ENCODE peak calls at places on chromosomes 12 and 14, in five cellular contexts. J, D, V, K and W are unnamed samples.

GRCh38 chr14:76977793-76978730 is 50.4 kb downstream of the IRF2BPL start:
- DNase-seq in J (peak; percentile 61), D (peak; percentile 47), V (no peak), K (peak; percentile 91), W (peak; percentile 82)

GRCh38 chr12:89276860-89277259 is 75.4 kb downstream of the DUSP6 start:
- DNase-seq in J (no peak), D (no peak), V (no peak), K (no peak), W (no peak)

GRCh38 chr12:6821674-6822433 is at the start of gene GPR162:
- DNase-seq in J (no peak), D (peak; percentile 87), V (peak; percentile 48), K (no peak), W (peak; percentile 88)

GRCh38 chr12:59067068-59067467 is 146.8 kb upstream of the LRIG3 start:
- DNase-seq in J (no peak), D (peak; percentile 28), V (no peak), K (no peak), W (no peak)

GRCh38 chr12:28051516-28052456 is 79.3 kb upstream of the PTHLH start:
- DNase-seq in J (no peak), D (no peak), V (no peak), K (no peak), W (no peak)

GRCh38 chr14:40099316-40099715 is 667.1 kb upstream of the FBXO33 start:
- DNase-seq in J (no peak), D (no peak), V (no peak), K (no peak), W (no peak)

GRCh38 chr14:99040711-99041110 is 231.3 kb downstream of the BCL11B start:
- DNase-seq in J (no peak), D (no peak), V (no peak), K (no peak), W (no peak)

GRCh38 chr12:110754101-110754793 is 11.6 kb upstream of the PPP1CC start:
- DNase-seq in J (no peak), D (no peak), V (no peak), K (no peak), W (peak; percentile 72)

GRCh38 chr12:41917827-41918445 is 226.7 kb downstream of the GXYLT1 start:
- DNase-seq in J (no peak), D (no peak), V (no peak), K (no peak), W (no peak)

GRCh38 chr12:38282886-38283285 is 33.7 kb upstream of the ALG10B start:
- DNase-seq in J (no peak), D (no peak), V (no peak), K (no peak), W (no peak)

GRCh38 chr12:111767362-111768158 is 827 bp downstream of the ALDH2 start:
- DNase-seq in J (no peak), D (peak; percentile 54), V (no peak), K (no peak), W (no peak)

GRCh38 chr12:96401061-96401871 is 1.0 kb upstream of the CDK17 start:
- DNase-seq in J (no peak), D (peak; percentile 52), V (peak; percentile 20), K (no peak), W (no peak)
- TF ChIP-seq CTCF in J (peak; percentile 15), D (peak; percentile 67), V (peak; percentile 44), K (peak; percentile 55), W (peak; percentile 39)

DNA sequence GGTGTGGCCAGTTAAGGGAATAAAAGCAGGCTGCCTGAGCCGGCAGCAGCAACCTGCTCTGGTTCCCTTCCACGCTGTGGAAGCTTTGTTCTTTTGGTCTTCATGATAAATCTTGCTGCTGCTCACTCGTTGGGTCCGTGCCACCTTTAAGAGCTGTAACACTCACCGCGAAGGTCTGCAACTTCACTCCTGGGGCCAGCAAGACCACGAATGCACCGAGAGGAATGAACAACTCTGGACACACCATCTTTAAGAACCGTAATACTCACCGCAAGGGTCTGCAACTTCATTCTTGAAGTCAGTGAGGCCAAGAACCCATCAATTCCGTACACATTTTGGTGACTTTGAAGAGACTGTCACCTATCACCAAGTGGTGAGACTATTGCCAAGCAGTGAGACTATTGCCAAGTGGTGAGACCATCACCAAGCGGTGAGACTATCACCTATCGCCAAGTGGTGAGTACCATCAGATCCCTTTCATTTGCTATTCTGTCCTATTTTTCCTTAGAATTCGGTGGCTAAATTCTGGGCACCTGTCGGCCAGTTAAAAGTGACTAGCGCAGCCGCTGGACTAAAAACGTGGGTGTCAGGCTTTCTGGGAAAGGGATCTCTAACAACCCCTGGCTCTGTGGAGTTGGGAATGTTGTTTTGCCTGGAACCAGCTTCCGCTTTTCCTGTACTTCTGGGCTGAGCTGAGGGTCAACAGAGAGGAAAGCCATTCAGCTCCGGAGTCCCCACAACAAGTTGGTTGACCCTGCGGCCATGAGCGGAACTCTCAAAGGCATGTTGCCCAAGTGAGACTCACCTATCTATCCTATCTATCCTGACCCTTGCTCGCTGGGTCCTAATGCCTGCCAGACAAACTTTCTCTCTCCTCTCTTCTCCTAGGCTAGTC is at the start of gene DHRS2:
- DNase-seq in J (peak; percentile 13), D (no peak), V (no peak), K (no peak), W (no peak)
- TF ChIP-seq POLR2AphosphoS5 in J (no peak), D (no peak), V (no peak), K (no peak), W (no peak)

GRCh38 chr12:122099856-122100255 is 21.3 kb downstream of the MLXIP start:
- DNase-seq in J (no peak), D (no peak), V (no peak), K (no peak), W (no peak)

GRCh38 chr12:122096014-122096413 is 17.5 kb downstream of the MLXIP start:
- DNase-seq in J (no peak), D (no peak), V (no peak), K (no peak), W (peak; percentile 25)

GRCh38 chr12:122096591-122097149 is 18.1 kb downstream of the MLXIP start:
- DNase-seq in J (no peak), D (no peak), V (no peak), K (no peak), W (peak; percentile 65)

GRCh38 chr12:122099280-122099749 is 20.8 kb downstream of the MLXIP start:
- DNase-seq in J (no peak), D (no peak), V (no peak), K (no peak), W (peak; percentile 57)

GRCh38 chr12:122097641-122098364 is 19.2 kb downstream of the MLXIP start:
- DNase-seq in J (no peak), D (peak; percentile 66), V (peak; percentile 82), K (no peak), W (peak; percentile 65)
- H3K27ac ChIP-seq in J (peak overlapping the region; percentile 86), D (peak overlapping the region; percentile 54), V (peak overlapping the region; percentile 64), K (peak overlapping the region; percentile 22), W (peak overlapping the region; percentile 92)

DNA sequence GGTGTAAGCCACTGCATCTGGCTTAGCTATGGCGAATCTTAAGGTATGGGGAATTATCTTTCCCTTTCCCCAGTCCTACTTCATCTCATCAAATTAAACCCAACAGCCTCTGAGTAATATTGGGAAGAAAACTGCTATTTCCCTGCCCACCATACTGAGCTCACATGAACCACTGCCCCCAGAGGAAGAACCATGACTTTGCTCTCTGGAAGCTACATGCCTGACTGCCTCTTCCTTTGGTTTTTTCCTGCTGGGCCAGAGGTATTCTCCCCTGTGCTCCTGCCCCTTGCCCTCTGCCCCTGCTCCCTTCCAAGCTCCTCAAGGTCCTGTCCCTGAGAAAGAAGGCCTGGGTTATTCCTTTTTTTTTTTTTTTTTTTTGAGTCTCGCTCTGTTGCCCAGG is 15.2 kb downstream of the RILPL2 start:
- DNase-seq in J (no peak), D (no peak), V (no peak), K (no peak), W (no peak)
- TF ChIP-seq CTCF in J (no peak), D (no peak), V (no peak), K (no peak), W (no peak)

DNA sequence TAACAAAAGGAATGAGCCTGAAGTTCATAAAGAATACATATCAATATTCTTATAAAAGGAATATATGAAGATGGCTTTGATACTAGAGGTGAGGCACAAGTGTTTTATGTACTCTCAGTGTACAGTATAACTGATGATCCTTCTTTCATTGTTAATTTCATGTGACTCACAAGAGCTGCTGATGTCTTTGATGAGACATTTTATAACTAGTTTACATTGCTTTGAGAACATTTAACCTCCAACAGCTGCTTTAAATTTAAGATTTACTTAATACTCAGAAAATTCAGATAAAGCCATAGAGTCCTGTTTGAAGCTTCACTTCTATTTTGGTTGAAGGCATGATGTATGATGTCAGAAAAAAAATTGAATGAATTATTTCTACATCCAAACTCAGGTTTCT is 59.8 kb downstream of the WASHC4 start:
- DNase-seq in J (no peak), D (no peak), V (no peak), K (no peak), W (no peak)
- TF ChIP-seq POLR2AphosphoS5 in J (no peak), D (no peak), V (no peak), K (no peak), W (no peak)

GRCh38 chr12:65619018-65619417 is 205.3 kb upstream of the HMGA2 start:
- DNase-seq in J (no peak), D (no peak), V (no peak), K (no peak), W (no peak)
- H3K27ac ChIP-seq in J (no peak overlapping the region), D (peak overlapping the region; percentile 98), V (no peak overlapping the region), K (no peak overlapping the region), W (no peak overlapping the region)

GRCh38 chr14:100903672-100904185 is at the start of gene RTL1:
- DNase-seq in J (no peak), D (peak; percentile 58), V (no peak), K (peak; percentile 24), W (peak; percentile 53)

GRCh38 chr14:100905166-100905565 is 1.6 kb upstream of the RTL1 start:
- DNase-seq in J (no peak), D (peak; percentile 44), V (no peak), K (no peak), W (peak; percentile 54)

GRCh38 chr14:100902792-100903191 is 730 bp downstream of the RTL1 start:
- DNase-seq in J (no peak), D (peak; percentile 84), V (no peak), K (peak; percentile 54), W (peak; percentile 38)

GRCh38 chr14:100906420-100906819 is 2.9 kb upstream of the RTL1 start:
- DNase-seq in J (no peak), D (peak; percentile 74), V (no peak), K (no peak), W (peak; percentile 57)

DNA sequence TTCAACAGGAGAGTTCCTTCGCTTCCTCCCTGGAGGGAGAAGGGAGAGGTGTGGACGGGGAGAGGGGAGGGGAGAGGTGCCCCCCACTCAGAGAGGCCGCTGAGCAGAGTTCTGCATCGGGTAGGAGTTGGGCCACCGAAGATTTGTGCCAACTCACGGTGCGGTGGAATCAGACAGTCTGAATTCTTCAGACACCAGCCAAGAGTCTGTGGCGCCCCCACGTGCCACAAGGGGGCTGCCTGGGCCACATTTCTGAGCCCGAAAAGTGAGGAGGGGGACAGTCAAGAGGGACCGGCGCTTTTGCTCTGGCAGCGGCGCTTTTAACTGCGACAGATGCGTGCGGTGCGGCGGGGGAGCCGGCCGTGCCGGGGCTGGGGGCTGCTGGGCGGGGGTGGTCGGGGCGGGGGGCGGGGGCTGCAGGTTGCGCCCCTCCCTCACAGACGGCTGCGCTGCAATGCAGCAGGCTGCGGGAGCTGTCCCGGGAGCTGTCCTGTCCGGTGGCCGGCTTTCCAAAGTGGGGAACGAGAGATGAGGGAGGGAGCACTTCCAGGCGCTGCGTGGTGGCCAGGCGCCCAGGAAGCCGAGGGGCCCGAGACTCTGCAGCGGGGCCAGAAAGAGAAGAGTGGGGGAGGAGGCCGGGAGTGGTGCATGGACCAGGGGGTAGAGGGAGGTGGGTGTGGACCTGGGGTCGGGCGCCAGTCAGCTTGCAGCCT is 941 bp upstream of the RTL1 start:
- DNase-seq in J (no peak), D (peak; percentile 83), V (no peak), K (no peak), W (peak; percentile 52)
- TF ChIP-seq CTCF in J (no peak), D (peak; percentile 34), V (no peak), K (no peak), W (no peak)